ENCODE peak calls at places on chromosomes 7 and 10, in five cellular contexts. J is RWPE1, F is astrocyte of the spinal cord, Z is fibroblast of gingiva, Q is NCI-H69. D is an unnamed sample.

GRCh38 chr7:142496545-142496991 is 238.7 kb upstream of the PRSS58 start:
- DNase-seq in J (peak), F (peak), Z (peak), Q (peak), D (no peak)

GRCh38 chr7:37482505-37482904 is 33.8 kb upstream of the ELMO1 start:
- DNase-seq in J (no peak), F (no peak), Z (no peak), Q (no peak), D (no peak)

GRCh38 chr7:155533827-155534690 is 12.3 kb downstream of the CNPY1 start:
- DNase-seq in J (peak), F (no peak), Z (no peak), Q (peak), D (peak)

GRCh38 chr10:30435068-30435422 is 1.1 kb downstream of the MAP3K8 start:
- DNase-seq in J (no peak), F (no peak), Z (peak), Q (no peak), D (no peak)

GRCh38 chr10:120387326-120387725 is 69.7 kb upstream of the PLPP4 start:
- DNase-seq in J (no peak), F (peak), Z (no peak), Q (no peak), D (no peak)

GRCh38 chr7:26399309-26399610 is 107.6 kb downstream of the SNX10 start:
- DNase-seq in J (no peak), F (peak), Z (peak), Q (peak), D (peak)

GRCh38 chr10:178208-178607 is 43.0 kb downstream of the ZMYND11 start:
- DNase-seq in J (peak), F (peak), Z (peak), Q (peak), D (no peak)

GRCh38 chr10:101694674-101695403 is at the start of gene FBXW4:
- DNase-seq in J (peak), F (no peak), Z (peak), Q (peak), D (peak)

GRCh38 chr7:130134106-130134636 is 63.8 kb downstream of the KLHDC10 start:
- DNase-seq in J (no peak), F (no peak), Z (no peak), Q (peak), D (no peak)

GRCh38 chr10:11377267-11377666 is 234.2 kb downstream of the USP6NL start:
- DNase-seq in J (no peak), F (no peak), Z (no peak), Q (no peak), D (no peak)

GRCh38 chr10:25336330-25336729 is 161.5 kb downstream of the GPR158 start:
- DNase-seq in J (no peak), F (no peak), Z (no peak), Q (no peak), D (no peak)

GRCh38 chr7:27883726-27884125 is 143.8 kb downstream of the TAX1BP1 start:
- DNase-seq in J (no peak), F (peak), Z (no peak), Q (no peak), D (no peak)

GRCh38 chr7:131688738-131689661 is 132.6 kb upstream of the PODXL start:
- DNase-seq in J (peak), F (peak), Z (peak), Q (peak), D (peak)

GRCh38 chr7:45627691-45628456 is 53.7 kb downstream of the ADCY1 start:
- DNase-seq in J (no peak), F (no peak), Z (no peak), Q (no peak), D (no peak)